ENCODE peak calls at places on chromosomes 4 and X, in eight cellular contexts. One of them, this sample, is unnamed.

GRCh38 chr4:23516719-23517118 is 373.1 kb downstream of the PPARGC1A start:
- DNase-seq in spleen: no peak
- DNase-seq in transverse colon: no peak
- DNase-seq in prostate gland: no peak
- DNase-seq in breast epithelium: no peak
- DNase-seq in upper lobe of left lung: no peak
- DNase-seq in H1: no peak
- DNase-seq in stomach: no peak
- DNase-seq in this sample: no peak

GRCh38 chr4:46432923-46433322 is 43.0 kb upstream of the GABRA2 start:
- DNase-seq in H1: no peak
- DNase-seq in breast epithelium: no peak
- DNase-seq in spleen: no peak
- DNase-seq in transverse colon: no peak
- DNase-seq in stomach: no peak
- DNase-seq in upper lobe of left lung: no peak
- DNase-seq in prostate gland: no peak
- DNase-seq in this sample: no peak

GRCh38 chr4:86421461-86421860 is 61.6 kb upstream of the MAPK10 start:
- DNase-seq in transverse colon: no peak
- DNase-seq in upper lobe of left lung: no peak
- DNase-seq in H1: no peak
- DNase-seq in prostate gland: no peak
- DNase-seq in breast epithelium: no peak
- DNase-seq in stomach: no peak
- DNase-seq in spleen: no peak
- DNase-seq in this sample: no peak

GRCh38 chrX:13837290-13837745 is 20.4 kb upstream of the GPM6B start:
- DNase-seq in upper lobe of left lung: no peak
- DNase-seq in H1: no peak
- DNase-seq in prostate gland: no peak
- DNase-seq in transverse colon: no peak
- DNase-seq in stomach: no peak
- DNase-seq in spleen: no peak
- DNase-seq in breast epithelium: no peak
- DNase-seq in this sample: no peak

GRCh38 chrX:49995021-49995731 is 72.8 kb downstream of the CLCN5 start:
- DNase-seq in prostate gland: no peak
- DNase-seq in spleen: no peak
- DNase-seq in upper lobe of left lung: no peak
- DNase-seq in H1: no peak
- DNase-seq in stomach: no peak
- DNase-seq in breast epithelium: no peak
- DNase-seq in transverse colon: no peak
- DNase-seq in this sample: no peak

GRCh38 chrX:135295944-135296305 is 13.4 kb upstream of the ETDC start:
- DNase-seq in transverse colon: no peak
- DNase-seq in spleen: no peak
- DNase-seq in breast epithelium: no peak
- DNase-seq in prostate gland: no peak
- DNase-seq in stomach: no peak
- DNase-seq in H1: no peak
- DNase-seq in upper lobe of left lung: no peak
- DNase-seq in this sample: peak; percentile 2

GRCh38 chr4:72971572-72971971 is 97.9 kb downstream of the COX18 start:
- DNase-seq in breast epithelium: no peak
- DNase-seq in transverse colon: no peak
- DNase-seq in stomach: no peak
- DNase-seq in upper lobe of left lung: no peak
- DNase-seq in H1: no peak
- DNase-seq in prostate gland: no peak
- DNase-seq in spleen: no peak
- DNase-seq in this sample: no peak

GRCh38 chr4:73704314-73705055 is 35.9 kb upstream of the CXCL8 start:
- DNase-seq in transverse colon: peak; percentile 27
- DNase-seq in spleen: no peak
- DNase-seq in upper lobe of left lung: peak; percentile 88
- DNase-seq in breast epithelium: no peak
- DNase-seq in stomach: peak; percentile 63
- DNase-seq in prostate gland: peak; percentile 89
- DNase-seq in H1: no peak
- DNase-seq in this sample: no peak

GRCh38 chrX:38505583-38505982 is 55.8 kb upstream of the TSPAN7 start:
- DNase-seq in stomach: no peak
- DNase-seq in breast epithelium: no peak
- DNase-seq in upper lobe of left lung: no peak
- DNase-seq in H1: no peak
- DNase-seq in transverse colon: no peak
- DNase-seq in prostate gland: no peak
- DNase-seq in spleen: no peak
- DNase-seq in this sample: no peak

GRCh38 chr4:150209140-150209829 is 131.0 kb downstream of the DCLK2 start:
- DNase-seq in prostate gland: peak; percentile 40
- DNase-seq in transverse colon: peak; percentile 69
- DNase-seq in upper lobe of left lung: peak; percentile 36
- DNase-seq in H1: peak; percentile 66
- DNase-seq in breast epithelium: peak; percentile 60
- DNase-seq in stomach: peak; percentile 59
- DNase-seq in spleen: no peak
- DNase-seq in this sample: no peak

GRCh38 chr4:108030332-108030731 is 40.6 kb downstream of the HADH start:
- DNase-seq in upper lobe of left lung: no peak
- DNase-seq in breast epithelium: no peak
- DNase-seq in stomach: no peak
- DNase-seq in transverse colon: peak; percentile 28
- DNase-seq in spleen: no peak
- DNase-seq in prostate gland: no peak
- DNase-seq in H1: no peak
- DNase-seq in this sample: no peak

GRCh38 chr4:3530663-3531254 is 1.5 kb downstream of the LRPAP1 start:
- DNase-seq in upper lobe of left lung: peak; percentile 20
- DNase-seq in stomach: no peak
- DNase-seq in H1: no peak
- DNase-seq in breast epithelium: no peak
- DNase-seq in spleen: peak; percentile 81
- DNase-seq in prostate gland: no peak
- DNase-seq in transverse colon: no peak
- DNase-seq in this sample: no peak

GRCh38 chr4:3531306-3531886 is 826 bp downstream of the LRPAP1 start:
- DNase-seq in prostate gland: no peak
- DNase-seq in transverse colon: no peak
- DNase-seq in stomach: no peak
- DNase-seq in H1: no peak
- DNase-seq in upper lobe of left lung: no peak
- DNase-seq in spleen: peak; percentile 77
- DNase-seq in breast epithelium: no peak
- DNase-seq in this sample: no peak

GRCh38 chr4:3533421-3533820 is 1.2 kb upstream of the LRPAP1 start:
- DNase-seq in prostate gland: no peak
- DNase-seq in upper lobe of left lung: peak; percentile 7
- DNase-seq in transverse colon: no peak
- DNase-seq in spleen: peak; percentile 59
- DNase-seq in breast epithelium: no peak
- DNase-seq in stomach: no peak
- DNase-seq in H1: no peak
- DNase-seq in this sample: no peak

GRCh38 chr4:3532714-3533336 is 603 bp upstream of the LRPAP1 start:
- DNase-seq in prostate gland: no peak
- DNase-seq in spleen: no peak
- DNase-seq in breast epithelium: no peak
- DNase-seq in upper lobe of left lung: no peak
- DNase-seq in transverse colon: no peak
- DNase-seq in stomach: no peak
- DNase-seq in H1: no peak
- DNase-seq in this sample: no peak

GRCh38 chr4:3531887-3532713 is at the start of gene LRPAP1:
- DNase-seq in upper lobe of left lung: peak; percentile 95
- DNase-seq in prostate gland: peak; percentile 90
- DNase-seq in stomach: peak; percentile 93
- DNase-seq in H1: peak; percentile 97
- DNase-seq in spleen: peak; percentile 98
- DNase-seq in transverse colon: peak; percentile 93
- DNase-seq in breast epithelium: peak; percentile 84
- DNase-seq in this sample: peak; percentile 100
- TF ChIP-seq POLR2A in upper lobe of left lung: peak; percentile 89
- TF ChIP-seq POLR2A in prostate gland: peak; percentile 96
- TF ChIP-seq POLR2A in stomach: no peak
- TF ChIP-seq POLR2A in H1: no peak
- TF ChIP-seq POLR2A in spleen: peak; percentile 43
- TF ChIP-seq POLR2A in transverse colon: peak; percentile 97
- TF ChIP-seq POLR2A in breast epithelium: peak; percentile 79
- TF ChIP-seq POLR2A in this sample: peak; percentile 98

GRCh38 chr4:1578968-1579833 is 104.9 kb downstream of the FAM53A start:
- DNase-seq in stomach: peak; percentile 83
- DNase-seq in H1: peak; percentile 79
- DNase-seq in spleen: peak; percentile 94
- DNase-seq in upper lobe of left lung: peak; percentile 88
- DNase-seq in breast epithelium: no peak
- DNase-seq in transverse colon: peak; percentile 80
- DNase-seq in prostate gland: peak; percentile 17
- DNase-seq in this sample: peak; percentile 66
- TF ChIP-seq POLR2AphosphoS5 in stomach: peak; percentile 31
- TF ChIP-seq POLR2AphosphoS5 in H1: no peak
- TF ChIP-seq POLR2AphosphoS5 in spleen: peak; percentile 73
- TF ChIP-seq POLR2AphosphoS5 in upper lobe of left lung: no peak
- TF ChIP-seq POLR2AphosphoS5 in breast epithelium: no peak
- TF ChIP-seq POLR2AphosphoS5 in transverse colon: peak; percentile 37
- TF ChIP-seq POLR2AphosphoS5 in prostate gland: no peak
- TF ChIP-seq POLR2AphosphoS5 in this sample: no peak

GRCh38 chr4:675980-676870 is 1.9 kb downstream of the MYL5 start:
- DNase-seq in prostate gland: no peak
- DNase-seq in transverse colon: peak; percentile 32
- DNase-seq in spleen: peak; percentile 80
- DNase-seq in H1: no peak
- DNase-seq in stomach: no peak
- DNase-seq in upper lobe of left lung: no peak
- DNase-seq in breast epithelium: no peak
- DNase-seq in this sample: peak; percentile 76

GRCh38 chr4:678765-679481 is 4.6 kb downstream of the MYL5 start:
- DNase-seq in transverse colon: no peak
- DNase-seq in stomach: no peak
- DNase-seq in upper lobe of left lung: no peak
- DNase-seq in H1: no peak
- DNase-seq in spleen: peak; percentile 62
- DNase-seq in breast epithelium: no peak
- DNase-seq in prostate gland: no peak
- DNase-seq in this sample: no peak

GRCh38 chr4:678331-678734 is 4.0 kb downstream of the MYL5 start:
- DNase-seq in H1: no peak
- DNase-seq in upper lobe of left lung: no peak
- DNase-seq in spleen: peak; percentile 72
- DNase-seq in prostate gland: no peak
- DNase-seq in breast epithelium: no peak
- DNase-seq in transverse colon: no peak
- DNase-seq in stomach: no peak
- DNase-seq in this sample: no peak

GRCh38 chr4:676871-677235 is 2.5 kb downstream of the MYL5 start:
- DNase-seq in prostate gland: no peak
- DNase-seq in upper lobe of left lung: no peak
- DNase-seq in spleen: no peak
- DNase-seq in stomach: no peak
- DNase-seq in H1: no peak
- DNase-seq in breast epithelium: no peak
- DNase-seq in transverse colon: peak; percentile 18
- DNase-seq in this sample: no peak

DNA sequence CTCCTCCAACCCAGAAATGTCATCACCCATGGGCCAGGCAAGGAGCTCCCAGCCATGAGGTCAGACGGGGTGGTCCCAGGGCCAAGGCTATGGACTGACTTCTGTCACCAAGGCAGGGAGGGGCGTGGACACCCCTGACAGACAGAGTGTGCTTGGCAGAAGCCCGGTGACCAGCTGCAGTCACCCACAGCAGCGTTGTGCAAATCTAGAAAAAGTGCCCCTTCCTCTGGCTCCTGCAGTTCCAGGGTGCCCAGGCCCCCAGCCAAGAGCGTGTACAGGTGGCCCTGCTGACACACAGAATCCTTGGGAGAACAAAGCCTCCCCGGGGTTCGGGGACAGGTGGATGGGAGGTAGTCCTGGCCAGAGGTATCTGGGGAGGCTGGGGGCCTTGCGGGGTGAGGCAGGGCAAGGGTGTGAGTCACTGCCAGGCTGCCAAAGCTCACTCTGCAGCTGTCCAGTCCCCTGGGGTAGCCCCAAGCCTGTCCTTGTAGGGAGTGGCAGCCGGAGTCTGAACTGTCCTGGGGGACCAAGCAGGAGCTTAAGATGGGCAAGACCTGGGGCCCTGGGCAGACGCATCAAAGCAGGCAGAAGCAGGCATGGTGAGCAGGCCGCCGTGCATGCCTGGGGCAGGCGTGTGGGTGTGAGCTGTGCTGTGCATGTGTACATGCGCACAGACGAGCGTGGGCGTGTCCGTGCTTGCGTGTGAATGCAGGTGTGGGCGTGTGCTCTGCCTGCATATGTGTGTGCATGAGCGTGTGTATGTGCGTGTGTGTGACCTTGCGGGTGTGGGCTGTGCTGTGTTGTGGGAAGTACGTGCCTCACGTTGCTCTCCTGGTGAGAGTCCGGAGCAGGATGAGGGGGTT is 3.3 kb downstream of the MYL5 start:
- DNase-seq in spleen: peak; percentile 80
- DNase-seq in stomach: peak; percentile 40
- DNase-seq in H1: no peak
- DNase-seq in transverse colon: peak; percentile 42
- DNase-seq in breast epithelium: no peak
- DNase-seq in prostate gland: peak; percentile 61
- DNase-seq in upper lobe of left lung: no peak
- DNase-seq in this sample: no peak
- TF ChIP-seq POLR2A in spleen: no peak
- TF ChIP-seq POLR2A in stomach: no peak
- TF ChIP-seq POLR2A in H1: no peak
- TF ChIP-seq POLR2A in transverse colon: peak; percentile 28
- TF ChIP-seq POLR2A in breast epithelium: no peak
- TF ChIP-seq POLR2A in prostate gland: no peak
- TF ChIP-seq POLR2A in upper lobe of left lung: no peak
- TF ChIP-seq POLR2A in this sample: peak; percentile 16

GRCh38 chrX:153948847-153949819 is 4.7 kb upstream of the RENBP start:
- DNase-seq in breast epithelium: no peak
- DNase-seq in H1: no peak
- DNase-seq in transverse colon: no peak
- DNase-seq in prostate gland: no peak
- DNase-seq in upper lobe of left lung: no peak
- DNase-seq in spleen: no peak
- DNase-seq in stomach: no peak
- DNase-seq in this sample: no peak

GRCh38 chrX:153945956-153946909 is 1.8 kb upstream of the RENBP start:
- DNase-seq in stomach: no peak
- DNase-seq in upper lobe of left lung: no peak
- DNase-seq in H1: no peak
- DNase-seq in prostate gland: no peak
- DNase-seq in breast epithelium: no peak
- DNase-seq in transverse colon: no peak
- DNase-seq in spleen: no peak
- DNase-seq in this sample: no peak

GRCh38 chrX:153946910-153947769 is 2.7 kb upstream of the RENBP start:
- DNase-seq in transverse colon: peak; percentile 84
- DNase-seq in spleen: peak; percentile 93
- DNase-seq in H1: peak; percentile 77
- DNase-seq in upper lobe of left lung: peak; percentile 79
- DNase-seq in prostate gland: no peak
- DNase-seq in stomach: peak; percentile 82
- DNase-seq in breast epithelium: peak; percentile 59
- DNase-seq in this sample: peak; percentile 93

GRCh38 chrX:153944800-153945150 is 332 bp upstream of the RENBP start:
- DNase-seq in breast epithelium: no peak
- DNase-seq in transverse colon: no peak
- DNase-seq in stomach: no peak
- DNase-seq in upper lobe of left lung: no peak
- DNase-seq in prostate gland: no peak
- DNase-seq in H1: no peak
- DNase-seq in spleen: no peak
- DNase-seq in this sample: no peak

GRCh38 chrX:153948002-153948466 is 3.6 kb upstream of the RENBP start:
- DNase-seq in H1: no peak
- DNase-seq in transverse colon: no peak
- DNase-seq in stomach: no peak
- DNase-seq in prostate gland: no peak
- DNase-seq in spleen: no peak
- DNase-seq in upper lobe of left lung: no peak
- DNase-seq in breast epithelium: no peak
- DNase-seq in this sample: no peak
- TF ChIP-seq POLR2AphosphoS5 in H1: no peak
- TF ChIP-seq POLR2AphosphoS5 in transverse colon: no peak
- TF ChIP-seq POLR2AphosphoS5 in stomach: no peak
- TF ChIP-seq POLR2AphosphoS5 in prostate gland: no peak
- TF ChIP-seq POLR2AphosphoS5 in spleen: peak; percentile 51
- TF ChIP-seq POLR2AphosphoS5 in upper lobe of left lung: no peak
- TF ChIP-seq POLR2AphosphoS5 in breast epithelium: no peak
- TF ChIP-seq POLR2AphosphoS5 in this sample: peak; percentile 21